ENCODE peak calls at places on chromosomes 12 and 14, in ten cellular contexts. V is lung, W is adrenal gland, T is upper lobe of right lung, G is heart left ventricle, H is fibroblast of lung, P is DND-41, I is A549, L is HepG2, R is thoracic aorta. E is an unnamed sample.

GRCh38 chr14:34012978-34013713 is 62.3 kb upstream of the EGLN3 start:
- DNase-seq in V (no peak), W (no peak), T (no peak), G (no peak), H (no peak), P (no peak), I (no peak), L (no peak), R (no peak), E (no peak)

GRCh38 chr12:53229454-53229853 is 2.6 kb downstream of the RARG start:
- DNase-seq in V (no peak), W (no peak), T (no peak), G (no peak), H (no peak), P (no peak), I (no peak), L (no peak), R (no peak), E (no peak)

GRCh38 chr12:121939190-121939589 is 20.8 kb downstream of the CFAP251 start:
- DNase-seq in V (no peak), W (no peak), T (no peak), G (no peak), H (no peak), P (peak; percentile 40), I (no peak), L (no peak), R (no peak), E (no peak)

GRCh38 chr12:16685107-16685506 is 79.1 kb upstream of the LMO3 start:
- DNase-seq in V (no peak), W (no peak), T (no peak), G (no peak), H (peak; percentile 1), P (no peak), I (no peak), L (no peak), R (no peak), E (no peak)

GRCh38 chr12:45655186-45655585 is 74.3 kb upstream of the ARID2 start:
- DNase-seq in V (no peak), W (no peak), T (no peak), G (no peak), H (no peak), P (peak; percentile 58), I (peak; percentile 52), L (peak; percentile 15), R (no peak), E (peak; percentile 77)

GRCh38 chr14:81980601-81981310 is 447.1 kb upstream of the SEL1L start:
- DNase-seq in V (no peak), W (no peak), T (no peak), G (no peak), H (no peak), P (no peak), I (no peak), L (peak; percentile 25), R (no peak), E (no peak)

GRCh38 chr12:2582631-2583616 is 211.8 kb upstream of the FKBP4 start:
- DNase-seq in V (peak; percentile 49), W (peak; percentile 60), T (peak; percentile 84), G (peak; percentile 89), H (peak; percentile 45), P (no peak), I (peak; percentile 41), L (peak; percentile 22), R (no peak), E (peak; percentile 21)

GRCh38 chr12:132393245-132393795 is 63.9 kb upstream of the GALNT9 start:
- DNase-seq in V (no peak), W (peak; percentile 58), T (peak; percentile 52), G (no peak), H (no peak), P (no peak), I (peak; percentile 83), L (peak; percentile 20), R (no peak), E (no peak)

GRCh38 chr12:107660230-107660629 is 25.4 kb upstream of the PWP1 start:
- DNase-seq in V (no peak), W (no peak), T (no peak), G (no peak), H (no peak), P (no peak), I (peak; percentile 21), L (no peak), R (no peak), E (no peak)

GRCh38 chr12:12561305-12562015 is 1.2 kb downstream of the DUSP16 start:
- DNase-seq in V (peak; percentile 64), W (peak; percentile 77), T (peak; percentile 84), G (peak; percentile 86), H (peak; percentile 50), P (peak; percentile 19), I (peak; percentile 64), L (peak; percentile 53), R (peak; percentile 16), E (peak; percentile 47)

GRCh38 chr12:91172051-91172450 is 10.6 kb downstream of the DCN start:
- DNase-seq in V (no peak), W (no peak), T (no peak), G (no peak), H (peak; percentile 57), P (no peak), I (no peak), L (no peak), R (no peak), E (no peak)

GRCh38 chr14:72715215-72715909 is 178.5 kb downstream of the DPF3 start:
- DNase-seq in V (no peak), W (no peak), T (no peak), G (no peak), H (peak; percentile 49), P (no peak), I (no peak), L (no peak), R (no peak), E (no peak)

GRCh38 chr14:89912667-89913211 is 41.8 kb downstream of the EFCAB11 start:
- DNase-seq in V (no peak), W (peak; percentile 30), T (no peak), G (no peak), H (peak; percentile 96), P (no peak), I (peak; percentile 87), L (peak; percentile 59), R (peak; percentile 13), E (no peak)

DNA sequence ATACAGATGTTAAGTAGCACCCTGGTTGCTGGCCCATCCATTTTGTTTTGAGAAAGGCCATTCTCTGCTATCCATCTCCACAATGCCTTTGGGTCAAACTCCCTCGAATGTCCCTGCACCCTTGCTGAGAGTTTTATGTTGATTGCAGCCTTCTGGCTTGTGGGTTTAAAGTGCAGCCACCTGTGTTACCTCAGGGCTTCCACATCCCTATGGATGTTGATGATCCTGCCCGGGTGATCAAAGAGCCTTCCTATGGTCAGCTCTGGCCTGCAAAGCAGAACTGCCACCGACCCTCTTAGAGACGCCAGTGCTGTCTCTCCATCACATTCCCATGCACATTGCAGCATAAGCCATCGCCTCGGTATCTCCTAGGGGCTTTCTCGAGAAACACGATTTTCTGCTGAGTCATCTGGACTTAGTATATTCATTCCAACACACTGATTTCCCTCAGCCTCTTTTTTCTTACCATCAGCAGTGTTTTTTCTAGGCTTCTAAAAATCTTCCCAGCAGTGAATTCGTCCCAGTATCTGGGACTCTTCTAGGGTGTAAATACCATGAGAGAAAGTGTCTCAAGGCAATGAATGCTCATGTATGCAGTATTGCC is 585.7 kb upstream of the TMEM132C start:
- DNase-seq in V (no peak), W (no peak), T (no peak), G (no peak), H (no peak), P (no peak), I (no peak), L (no peak), R (no peak), E (no peak)
- H3K27ac ChIP-seq in V (no peak overlapping the region), W (no peak overlapping the region), T (no peak overlapping the region), G (no peak overlapping the region), H (no peak overlapping the region), P (no peak overlapping the region), I (no peak overlapping the region), L (no peak overlapping the region), R (no peak overlapping the region), E (no peak overlapping the region)

GRCh38 chr12:29212682-29213397 is 63.8 kb downstream of the FAR2 start:
- DNase-seq in V (no peak), W (no peak), T (no peak), G (no peak), H (no peak), P (no peak), I (no peak), L (no peak), R (no peak), E (no peak)

GRCh38 chr12:29207120-29207519 is 58.0 kb downstream of the FAR2 start:
- DNase-seq in V (no peak), W (no peak), T (no peak), G (no peak), H (no peak), P (no peak), I (no peak), L (no peak), R (no peak), E (no peak)

GRCh38 chr12:29208060-29208459 is 59.0 kb downstream of the FAR2 start:
- DNase-seq in V (no peak), W (no peak), T (no peak), G (no peak), H (no peak), P (no peak), I (no peak), L (no peak), R (no peak), E (no peak)

DNA sequence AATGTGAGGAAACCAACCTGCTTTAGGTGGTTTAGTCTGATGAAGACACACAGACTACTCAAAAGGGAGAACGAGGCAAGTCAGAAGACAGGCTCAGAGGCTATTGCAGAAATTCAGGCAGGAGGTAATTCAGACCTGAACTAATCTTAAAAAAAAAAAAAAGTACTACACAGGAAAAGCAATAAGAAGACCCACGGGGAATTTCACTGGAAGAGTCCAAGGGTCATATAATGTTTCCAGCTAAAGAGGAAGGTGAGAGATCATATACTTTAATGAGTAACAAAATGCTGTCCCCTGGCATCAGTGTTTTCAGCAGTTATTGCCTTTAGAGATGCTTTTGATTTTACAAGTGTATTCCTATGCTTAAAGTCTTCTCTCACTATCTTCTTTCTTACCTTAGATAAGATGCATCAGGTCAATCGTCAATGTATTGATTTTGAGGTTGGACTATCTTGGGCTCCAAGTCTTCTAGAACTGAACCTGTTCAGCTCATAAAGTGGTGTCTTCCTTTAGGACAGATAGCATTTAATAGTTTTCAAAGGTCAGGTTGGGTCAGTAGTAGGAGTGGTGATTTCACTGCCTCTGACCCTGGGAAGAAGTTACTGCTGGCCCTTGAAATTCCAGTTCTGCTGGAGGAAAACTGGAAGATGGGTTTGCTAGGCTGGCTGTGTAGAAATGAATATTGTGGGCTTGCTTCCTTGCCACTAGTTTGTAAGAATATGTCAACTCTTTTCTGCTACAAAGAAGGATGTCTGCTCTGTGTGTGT is 60.0 kb downstream of the FAR2 start:
- DNase-seq in V (no peak), W (no peak), T (no peak), G (no peak), H (no peak), P (no peak), I (no peak), L (no peak), R (no peak), E (no peak)
- H3K4me1 ChIP-seq in V (no peaks in the 10 kb centered on the region), W (no peaks in the 10 kb centered on the region), T (no peaks in the 10 kb centered on the region), G (no peaks in the 10 kb centered on the region), H (no peaks in the 10 kb centered on the region), P (no peaks in the 10 kb centered on the region), I (no peaks in the 10 kb centered on the region), L (no peaks in the 10 kb centered on the region), R (no peaks in the 10 kb centered on the region), E (no peaks in the 10 kb centered on the region)

GRCh38 chr14:94113908-94114588 is 3.5 kb downstream of the IFI27 start:
- DNase-seq in V (no peak), W (no peak), T (no peak), G (no peak), H (peak; percentile 39), P (no peak), I (no peak), L (no peak), R (no peak), E (no peak)
- H3K27ac ChIP-seq in V (peak overlapping the region; percentile 87), W (peak overlapping the region; percentile 82), T (peak overlapping the region; percentile 80), G (peak overlapping the region; percentile 93), H (no peak overlapping the region), P (no peak overlapping the region), I (no peak overlapping the region), L (no peak overlapping the region), R (no peak overlapping the region), E (no peak overlapping the region)

GRCh38 chr14:77242752-77243151 is 28.3 kb downstream of the NGB start:
- DNase-seq in V (no peak), W (no peak), T (no peak), G (no peak), H (no peak), P (no peak), I (no peak), L (no peak), R (no peak), E (no peak)
- H3K4me1 ChIP-seq in V (no peaks in the 10 kb centered on the region), W (no peaks in the 10 kb centered on the region), T (no peaks in the 10 kb centered on the region), G (no peaks in the 10 kb centered on the region), H (no peaks in the 10 kb centered on the region), P (no peaks in the 10 kb centered on the region), I (no peaks in the 10 kb centered on the region), L (no peaks in the 10 kb centered on the region), R (no peaks in the 10 kb centered on the region), E (no peaks in the 10 kb centered on the region)

E was measured in CD8-positive, alpha-beta T cell.